ENCODE peak calls at places on chromosomes 1 and 21, in six cellular contexts. Y is choroid plexus epithelial cell, U is amniotic stem cell, R is fibroblast of villous mesenchyme, F is endodermal cell, L is SW480. O is an unnamed sample.

GRCh38 chr21:36395353-36396111 is 10.3 kb downstream of the CHAF1B start:
- DNase-seq in Y (no peak), U (no peak), R (no peak), F (no peak), L (no peak), O (no peak)

GRCh38 chr1:235552146-235552716 is 48.0 kb upstream of the B3GALNT2 start:
- DNase-seq in Y (no peak), U (no peak), R (no peak), F (no peak), L (no peak), O (no peak)

GRCh38 chr21:15210235-15210678 is 145.5 kb upstream of the NRIP1 start:
- DNase-seq in Y (peak; percentile 27), U (no peak), R (peak; percentile 39), F (peak; percentile 49), L (no peak), O (peak; percentile 27)

GRCh38 chr1:43373034-43373940 is 5.5 kb upstream of the ELOVL1 start:
- DNase-seq in Y (peak; percentile 64), U (peak; percentile 41), R (peak; percentile 60), F (no peak), L (peak; percentile 87), O (peak; percentile 69)

GRCh38 chr1:44212355-44213221 is 683 bp upstream of the DMAP1 start:
- DNase-seq in Y (no peak), U (no peak), R (no peak), F (no peak), L (no peak), O (no peak)

GRCh38 chr21:29487154-29487553 is 188.4 kb downstream of the BACH1 start:
- DNase-seq in Y (no peak), U (no peak), R (no peak), F (no peak), L (no peak), O (no peak)

GRCh38 chr1:210143465-210144062 is 89.0 kb upstream of the SERTAD4 start:
- DNase-seq in Y (peak; percentile 84), U (peak; percentile 65), R (peak; percentile 81), F (peak; percentile 86), L (peak; percentile 54), O (peak; percentile 71)

GRCh38 chr21:46191257-46191685 is 7.0 kb upstream of the SPATC1L start:
- DNase-seq in Y (peak; percentile 93), U (peak; percentile 63), R (peak; percentile 81), F (no peak), L (no peak), O (peak; percentile 86)

GRCh38 chr1:94863297-94863911 is 43.2 kb downstream of the SLC44A3 start:
- DNase-seq in Y (peak; percentile 64), U (peak; percentile 57), R (peak; percentile 91), F (no peak), L (no peak), O (peak; percentile 93)

O was measured in mesenchymal stem cell.